ENCODE peak calls at places on chromosome 9, in four cellular contexts. M is fibroblast of lung, C is A549, A is left ventricle myocardium inferior. V is an unnamed sample. For H3K4me1, the result is how much of the 10 kb centered on the place peaks cover.

GRCh38 chr9:83934569-83935275 is 13.5 kb upstream of the KIF27 start:
- DNase-seq in M (peak), C (peak), A (no peak), V (no peak)

GRCh38 chr9:136765041-136765440 is 723 bp upstream of the LCN15 start:
- DNase-seq in M (no peak), C (no peak), A (no peak), V (peak)

GRCh38 chr9:81268048-81268447 is 421.3 kb downstream of the TLE1 start:
- DNase-seq in M (peak), C (no peak), A (no peak), V (no peak)

GRCh38 chr9:111959468-111959941 is 62.9 kb downstream of the UGCG start:
- DNase-seq in M (peak), C (peak), A (no peak), V (peak)

GRCh38 chr9:23820731-23821399 is 5.2 kb downstream of the ELAVL2 start:
- DNase-seq in M (no peak), C (no peak), A (no peak), V (peak)

GRCh38 chr9:117247271-117247670 is 167.6 kb downstream of the ASTN2 start:
- DNase-seq in M (no peak), C (peak), A (no peak), V (no peak)

GRCh38 chr9:26675055-26675454 is 217.5 kb downstream of the CAAP1 start:
- DNase-seq in M (peak), C (no peak), A (no peak), V (no peak)

GRCh38 chr9:103371152-103371551 is 376.0 kb downstream of the CYLC2 start:
- DNase-seq in M (no peak), C (no peak), A (no peak), V (no peak)

GRCh38 chr9:101029300-101030021 is 934 bp downstream of the PLPPR1 start:
- DNase-seq in M (no peak), C (no peak), A (no peak), V (no peak)

GRCh38 chr9:16271967-16272366 is 598.5 kb downstream of the BNC2 start:
- DNase-seq in M (no peak), C (no peak), A (no peak), V (no peak)

GRCh38 chr9:128551652-128552152 is 685 bp upstream of the SPTAN1 start:
- DNase-seq in M (peak), C (no peak), A (no peak), V (no peak)

GRCh38 chr9:76730795-76731194 is 33.4 kb upstream of the PCA3 start:
- DNase-seq in M (peak), C (no peak), A (no peak), V (no peak)

GRCh38 chr9:694499-695154 is 146.9 kb upstream of the DMRT1 start:
- DNase-seq in M (peak), C (peak), A (peak), V (no peak)

GRCh38 chr9:3398232-3398648 is 127.6 kb downstream of the RFX3 start:
- DNase-seq in M (no peak), C (no peak), A (no peak), V (no peak)

GRCh38 chr9:6779417-6780241 is 21.9 kb downstream of the KDM4C start:
- DNase-seq in M (peak), C (no peak), A (no peak), V (no peak)

GRCh38 chr9:123316053-123316718 is 39.8 kb upstream of the CRB2 start:
- DNase-seq in M (no peak), C (no peak), A (no peak), V (peak)

GRCh38 chr9:137271696-137272076 is 5.8 kb upstream of the TOR4A start:
- DNase-seq in M (no peak), C (no peak), A (no peak), V (no peak)

GRCh38 chr9:132538071-132538470 is 44.3 kb upstream of the BARHL1 start:
- DNase-seq in M (no peak), C (peak), A (no peak), V (no peak)

GRCh38 chr9:126038790-126039189 is 287.8 kb upstream of the MVB12B start:
- DNase-seq in M (no peak), C (no peak), A (no peak), V (no peak)

GRCh38 chr9:83231039-83231438 is 168.1 kb upstream of the RASEF start:
- DNase-seq in M (no peak), C (no peak), A (no peak), V (no peak)

GRCh38 chr9:93709600-93710369 is 133.4 kb downstream of the PHF2 start:
- DNase-seq in M (no peak), C (no peak), A (no peak), V (no peak)

GRCh38 chr9:16445141-16445920 is 425.1 kb downstream of the BNC2 start:
- DNase-seq in M (peak), C (peak), A (no peak), V (no peak)

GRCh38 chr9:25427898-25428297 is 250.3 kb downstream of the TUSC1 start:
- DNase-seq in M (no peak), C (no peak), A (no peak), V (peak)

GRCh38 chr9:93096131-93096802 is at the start of gene CARD19:
- DNase-seq in M (peak), C (peak), A (peak), V (peak)

GRCh38 chr9:4762889-4763521 is 22.0 kb upstream of the AK3 start:
- DNase-seq in M (peak), C (no peak), A (no peak), V (no peak)

GRCh38 chr9:77016111-77016525 is 3.3 kb upstream of the FOXB2 start:
- DNase-seq in M (no peak), C (no peak), A (no peak), V (no peak)

GRCh38 chr9:90969021-90969675 is 167.5 kb downstream of the SYK start:
- DNase-seq in M (no peak), C (no peak), A (no peak), V (no peak)

GRCh38 chr9:105911104-105911911 is 217.0 kb downstream of the TMEM38B start:
- DNase-seq in M (peak), C (peak), A (no peak), V (no peak)

GRCh38 chr9:136170291-136170901 is 34.5 kb downstream of the LHX3 start:
- DNase-seq in M (no peak), C (peak), A (no peak), V (no peak)

GRCh38 chr9:130147910-130148309 is 24.3 kb upstream of the NCS1 start:
- DNase-seq in M (no peak), C (no peak), A (no peak), V (no peak)

GRCh38 chr9:130149031-130149430 is 23.2 kb upstream of the NCS1 start:
- DNase-seq in M (no peak), C (no peak), A (no peak), V (no peak)

GRCh38 chr9:130144703-130145102 is 27.5 kb upstream of the NCS1 start:
- DNase-seq in M (no peak), C (no peak), A (peak), V (no peak)

GRCh38 chr9:130149654-130150286 is 22.4 kb upstream of the NCS1 start:
- DNase-seq in M (no peak), C (no peak), A (no peak), V (no peak)

GRCh38 chr9:130147215-130147614 is 25.0 kb upstream of the NCS1 start:
- DNase-seq in M (no peak), C (no peak), A (no peak), V (no peak)
- H3K4me1 ChIP-seq in M (under half), C (under half), A (under half), V (under half)

GRCh38 chr9:21777701-21778100 is 24.7 kb upstream of the MTAP start:
- DNase-seq in M (peak), C (no peak), A (no peak), V (no peak)
- H3K4me3 ChIP-seq in M (no peak), C (no peak), A (no peak), V (no peak)

GRCh38 chr9:98533866-98534265 is 174.9 kb downstream of the GABBR2 start:
- DNase-seq in M (no peak), C (no peak), A (no peak), V (no peak)

GRCh38 chr9:98539954-98540353 is 168.8 kb downstream of the GABBR2 start:
- DNase-seq in M (peak), C (no peak), A (no peak), V (no peak)

GRCh38 chr9:98538626-98539031 is 170.1 kb downstream of the GABBR2 start:
- DNase-seq in M (peak), C (no peak), A (no peak), V (peak)

GRCh38 chr9:98538203-98538602 is 170.5 kb downstream of the GABBR2 start:
- DNase-seq in M (no peak), C (no peak), A (no peak), V (no peak)

GRCh38 chr9:98536542-98537173 is 172.1 kb downstream of the GABBR2 start:
- DNase-seq in M (no peak), C (peak), A (no peak), V (no peak)
- TF ChIP-seq CTCF in M (peak), C (no peak), A (no peak), V (peak)

DNA sequence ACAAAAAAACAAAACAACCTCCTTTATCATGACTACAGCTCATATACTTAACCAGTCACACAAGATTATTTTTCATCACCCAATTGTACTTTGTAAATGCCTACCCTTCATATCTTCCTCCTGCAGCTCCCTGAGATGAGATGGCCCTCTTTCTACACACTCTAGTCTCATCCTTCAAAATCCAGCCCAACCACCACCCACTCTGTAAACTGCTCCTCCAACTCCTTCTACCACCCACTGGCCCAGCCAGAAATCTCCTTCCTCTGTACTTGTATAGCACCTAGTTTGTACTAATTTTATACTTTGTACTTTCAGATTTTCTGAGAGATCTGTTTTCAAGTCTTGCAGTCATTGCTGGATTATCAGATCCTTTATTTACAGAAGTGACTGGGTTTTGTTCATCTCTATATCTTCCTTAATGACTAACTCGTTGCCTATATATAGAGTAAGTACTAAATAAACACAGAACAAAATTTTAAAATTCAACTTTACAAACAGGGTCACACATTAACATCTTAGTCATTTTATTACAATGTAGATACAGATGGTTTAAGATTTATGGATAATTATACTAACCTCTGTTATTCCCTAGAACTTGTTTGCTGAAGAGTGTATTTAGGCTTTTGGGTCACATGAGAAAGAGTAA is 155.7 kb downstream of the NFIB start:
- DNase-seq in M (no peak), C (no peak), A (no peak), V (no peak)
- H3K4me1 ChIP-seq in M (under half), C (under half), A (half or more), V (under half)

GRCh38 chr9:108060165-108060564 is 570.6 kb upstream of the KLF4 start:
- DNase-seq in M (no peak), C (no peak), A (no peak), V (no peak)

GRCh38 chr9:108057421-108058136 is 568.0 kb upstream of the KLF4 start:
- DNase-seq in M (peak), C (peak), A (no peak), V (no peak)

GRCh38 chr9:108058137-108058779 is 568.7 kb upstream of the KLF4 start:
- DNase-seq in M (no peak), C (peak), A (no peak), V (no peak)

GRCh38 chr9:108056083-108056804 is 566.7 kb upstream of the KLF4 start:
- DNase-seq in M (peak), C (peak), A (no peak), V (no peak)

GRCh38 chr9:108056805-108057386 is 567.3 kb upstream of the KLF4 start:
- DNase-seq in M (peak), C (peak), A (no peak), V (no peak)
- H3K4me3 ChIP-seq in M (no peak), C (peak), A (no peak), V (no peak)

GRCh38 chr9:35071814-35072460 is 488 bp downstream of the VCP start:
- DNase-seq in M (peak), C (peak), A (peak), V (peak)

GRCh38 chr9:35070823-35071813 is 1.3 kb downstream of the VCP start:
- DNase-seq in M (peak), C (no peak), A (no peak), V (no peak)

GRCh38 chr9:35073276-35073607 is 817 bp upstream of the VCP start:
- DNase-seq in M (peak), C (no peak), A (no peak), V (no peak)

GRCh38 chr9:35074141-35074540 is 1.7 kb upstream of the VCP start:
- DNase-seq in M (no peak), C (no peak), A (no peak), V (no peak)

GRCh38 chr9:35072461-35073275 is at the start of gene VCP:
- DNase-seq in M (peak), C (peak), A (peak), V (peak)
- TF ChIP-seq CTCF in M (no peak), C (no peak), A (no peak), V (no peak)

DNA sequence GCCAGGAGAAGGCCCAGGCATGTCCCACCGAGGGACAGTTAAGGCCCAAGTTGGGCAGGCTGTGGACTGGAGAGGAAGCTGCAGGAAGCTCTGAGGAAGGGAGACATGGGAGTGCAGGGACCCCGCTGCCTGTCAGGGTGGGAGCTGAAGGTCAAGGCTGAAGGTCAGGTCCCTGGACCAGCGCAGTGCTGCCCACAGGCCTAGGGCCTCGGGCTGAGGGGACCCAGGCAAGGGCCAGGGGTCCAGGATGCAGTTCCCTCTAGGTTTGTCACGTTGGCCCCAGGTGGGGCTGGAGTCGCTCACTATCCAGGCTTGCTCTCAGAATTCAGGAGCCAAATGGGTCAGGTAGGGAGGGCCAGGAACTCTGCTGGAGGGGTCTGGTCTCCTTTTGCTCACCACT is 76.7 kb upstream of the STXBP1 start:
- DNase-seq in M (no peak), C (no peak), A (no peak), V (no peak)
- H3K4me1 ChIP-seq in M (half or more), C (under half), A (half or more), V (half or more)

DNA sequence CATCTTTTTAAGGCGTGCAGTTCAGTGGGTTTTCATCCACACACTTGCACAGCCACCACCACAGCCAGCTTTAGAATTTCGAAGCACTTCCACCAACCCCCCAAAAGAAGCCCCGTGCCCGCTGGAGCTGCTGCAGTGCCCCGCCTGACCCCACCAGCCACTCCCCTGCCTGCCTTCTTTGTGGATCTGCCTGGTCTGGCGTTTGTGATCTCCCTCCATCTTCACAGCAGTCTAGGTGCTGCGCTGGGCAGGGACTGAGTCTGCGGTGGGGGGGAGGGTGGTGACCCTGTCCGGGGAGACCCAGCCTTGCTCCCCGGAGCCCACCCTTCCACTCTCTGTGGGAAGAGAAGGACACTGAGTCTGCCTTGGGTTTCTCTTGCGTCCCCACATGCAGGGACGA is 40.8 kb downstream of the RXRA start:
- DNase-seq in M (no peak), C (no peak), A (no peak), V (no peak)
- H3K4me3 ChIP-seq in M (no peak), C (no peak), A (peak), V (no peak)